ENCODE peak calls at places on chromosomes 6 and 20, in eight cellular contexts. F, D, H, Z, P, L, X and V are unnamed samples.

GRCh38 chr20:1462001-1462400 is 4.6 kb downstream of the NSFL1C start:
- DNase-seq in Z (no peak), H (no peak), F (no peak), X (no peak), D (no peak), P (no peak), L (no peak), V (no peak)

GRCh38 chr6:45626087-45626891 is 248.6 kb upstream of the SUPT3H start:
- DNase-seq in L (peak), D (peak), P (peak), F (no peak), H (peak), X (no peak), Z (no peak), V (no peak)

GRCh38 chr6:28315628-28316027 is 20.3 kb downstream of the ZSCAN31 start:
- DNase-seq in X (no peak), F (no peak), H (peak), Z (no peak), L (no peak), D (no peak), P (no peak), V (no peak)

GRCh38 chr6:151436814-151437213 is 15.1 kb downstream of the RMND1 start:
- DNase-seq in P (peak), L (peak), H (peak), X (no peak), F (no peak), Z (no peak), D (peak), V (no peak)

GRCh38 chr6:108200631-108201030 is 34.8 kb downstream of the NR2E1 start:
- DNase-seq in P (peak), X (no peak), H (peak), F (no peak), L (peak), D (peak), Z (no peak), V (no peak)

GRCh38 chr6:44084231-44085014 is 42.8 kb downstream of the MRPL14 start:
- DNase-seq in Z (no peak), H (peak), L (no peak), P (peak), F (no peak), D (peak), X (no peak), V (no peak)

GRCh38 chr20:33733654-33734576 is 2.1 kb downstream of the ZNF341 start:
- DNase-seq in Z (no peak), H (peak), D (peak), F (peak), X (peak), L (peak), P (peak), V (no peak)

GRCh38 chr6:89433637-89434499 is 916 bp downstream of the ANKRD6 start:
- DNase-seq in X (peak), F (no peak), L (no peak), D (no peak), P (no peak), H (no peak), Z (no peak), V (no peak)

GRCh38 chr6:1856381-1856780 is 246.7 kb downstream of the FOXC1 start:
- DNase-seq in H (peak), F (no peak), L (peak), P (peak), D (peak), Z (peak), X (no peak), V (no peak)

GRCh38 chr20:25280051-25280573 is 32.2 kb downstream of the PYGB start:
- DNase-seq in F (peak), X (peak), P (no peak), D (no peak), Z (no peak), L (no peak), H (no peak), V (no peak)

GRCh38 chr6:106939208-106939607 is 35.3 kb downstream of the CD24 start:
- DNase-seq in X (no peak), F (no peak), P (no peak), Z (no peak), L (no peak), D (no peak), H (peak), V (no peak)

GRCh38 chr20:56807118-56807517 is 178.0 kb downstream of the TFAP2C start:
- DNase-seq in X (no peak), H (no peak), F (no peak), Z (peak), D (no peak), L (no peak), P (no peak), V (no peak)

GRCh38 chr20:37992802-37993538 is 40.3 kb downstream of the TTI1 start:
- DNase-seq in H (peak), X (peak), F (no peak), D (peak), L (peak), P (peak), Z (no peak), V (no peak)

GRCh38 chr20:46342045-46342378 is 33.7 kb upstream of the CDH22 start:
- DNase-seq in X (no peak), D (no peak), Z (no peak), P (no peak), H (no peak), L (no peak), F (no peak), V (no peak)

GRCh38 chr20:36745234-36745926 is 510 bp downstream of the NDRG3 start:
- DNase-seq in H (peak), X (peak), P (no peak), L (no peak), Z (peak), F (peak), D (no peak), V (no peak)

GRCh38 chr6:44704240-44705150 is 317.0 kb downstream of the CDC5L start:
- DNase-seq in L (no peak), P (no peak), D (no peak), F (no peak), Z (no peak), H (no peak), X (no peak), V (no peak)

GRCh38 chr20:24968278-24968677 is 19.2 kb downstream of the CST7 start:
- DNase-seq in L (no peak), X (no peak), H (no peak), P (no peak), Z (no peak), D (no peak), F (peak), V (no peak)

GRCh38 chr20:36482044-36482473 is 59.3 kb upstream of the MYL9 start:
- DNase-seq in H (no peak), Z (peak), X (peak), P (no peak), F (no peak), L (no peak), D (no peak), V (no peak)

GRCh38 chr20:25230177-25230831 is 17.6 kb upstream of the PYGB start:
- DNase-seq in H (no peak), F (no peak), P (no peak), D (no peak), L (no peak), X (no peak), Z (no peak), V (no peak)

GRCh38 chr6:136784910-136785746 is 7.1 kb downstream of the MAP3K5 start:
- DNase-seq in P (peak), L (peak), X (peak), H (peak), D (no peak), F (peak), Z (peak), V (no peak)

GRCh38 chr6:39296745-39297640 is 17.2 kb downstream of the KCNK17 start:
- DNase-seq in H (peak), X (no peak), F (peak), L (peak), P (peak), D (peak), Z (no peak), V (no peak)

GRCh38 chr6:122622404-122622938 is 12.3 kb downstream of the PKIB start:
- DNase-seq in H (no peak), F (no peak), Z (no peak), P (no peak), D (no peak), X (no peak), L (no peak), V (no peak)

GRCh38 chr6:32960563-32960962 is 7.7 kb upstream of the HLA-DMA start:
- DNase-seq in L (no peak), Z (no peak), H (no peak), P (no peak), D (no peak), X (no peak), F (no peak), V (no peak)

GRCh38 chr6:35677456-35677855 is 11.3 kb downstream of the FKBP5 start:
- DNase-seq in D (no peak), L (no peak), P (no peak), H (no peak), X (no peak), Z (no peak), F (no peak), V (no peak)

GRCh38 chr6:15148356-15149058 is 97.4 kb upstream of the JARID2 start:
- DNase-seq in P (peak), L (peak), H (peak), D (peak), Z (no peak), F (no peak), X (no peak), V (no peak)

GRCh38 chr6:113457751-113458150 is 399.4 kb upstream of the MARCKS start:
- DNase-seq in D (no peak), F (no peak), P (no peak), H (no peak), Z (no peak), X (no peak), L (no peak), V (no peak)

GRCh38 chr20:62602550-62602949 is 39.8 kb upstream of the SLCO4A1 start:
- DNase-seq in X (peak), H (no peak), F (no peak), P (no peak), Z (no peak), L (no peak), D (no peak), V (no peak)

GRCh38 chr20:24764825-24765224 is 184.2 kb upstream of the CST7 start:
- DNase-seq in F (no peak), L (no peak), X (no peak), Z (no peak), P (no peak), D (no peak), H (peak), V (no peak)